ENCODE peak calls at places on chromosomes 6 and 20, in nine cellular contexts. R is tibial nerve; W is H9; Z is activated CD8-positive, alpha-beta T cell treated with anti-CD3 and anti-CD28 coated beads for 36 hours; E is lung; G is IMR-90; D is lower lobe of right lung; A is keratinocyte; U is CD4-positive, alpha-beta T cell. T is an unnamed sample.

GRCh38 chr20:709864-710761 is 34.5 kb upstream of the SCRT2 start:
- DNase-seq in W (peak; percentile 34), D (no peak), G (no peak), Z (no peak), A (no peak), U (no peak), E (no peak), R (no peak), T (peak; percentile 81)

GRCh38 chr6:37127961-37128862 is 41.7 kb upstream of the PIM1 start:
- DNase-seq in W (no peak), R (no peak), A (no peak), U (no peak), Z (no peak), E (no peak), G (peak; percentile 74), D (no peak), T (no peak)

GRCh38 chr6:112247275-112247674 is 7.1 kb downstream of the LAMA4 start:
- DNase-seq in G (no peak), U (no peak), D (no peak), E (no peak), R (no peak), Z (no peak), W (no peak), A (no peak), T (no peak)

GRCh38 chr20:42267793-42268381 is 649.7 kb upstream of the CHD6 start:
- DNase-seq in E (no peak), W (no peak), R (no peak), Z (no peak), D (no peak), A (no peak), U (no peak), G (no peak), T (no peak)

GRCh38 chr6:169654590-169655391 is 47.0 kb downstream of the WDR27 start:
- DNase-seq in R (peak; percentile 63), A (no peak), Z (peak; percentile 75), W (no peak), E (peak; percentile 59), D (peak; percentile 81), U (peak; percentile 60), G (peak; percentile 61), T (peak; percentile 42)

GRCh38 chr6:36432151-36432633 is 10.5 kb downstream of the PXT1 start:
- DNase-seq in G (peak; percentile 63), A (no peak), D (no peak), R (no peak), Z (no peak), E (no peak), W (no peak), U (no peak), T (no peak)

GRCh38 chr6:90928051-90928450 is 341.2 kb upstream of the MAP3K7 start:
- DNase-seq in U (no peak), D (no peak), R (no peak), A (no peak), Z (no peak), W (no peak), G (no peak), E (no peak), T (no peak)

GRCh38 chr20:37538003-37538402 is 10.3 kb upstream of the BLCAP start:
- DNase-seq in A (no peak), D (no peak), E (no peak), W (peak; percentile 27), R (no peak), G (peak; percentile 55), U (no peak), Z (no peak), T (no peak)

GRCh38 chr6:28866342-28867077 is 57.3 kb downstream of the TRIM27 start:
- DNase-seq in R (peak; percentile 17), U (peak; percentile 51), G (peak; percentile 29), A (no peak), D (peak; percentile 88), Z (peak; percentile 79), E (peak; percentile 77), W (peak; percentile 85), T (peak; percentile 75)

GRCh38 chr6:28867078-28867414 is 56.7 kb downstream of the TRIM27 start:
- DNase-seq in A (no peak), D (no peak), W (no peak), R (no peak), Z (peak; percentile 55), E (no peak), G (peak; percentile 3), U (no peak), T (no peak)

GRCh38 chr6:28862077-28862476 is 61.7 kb downstream of the TRIM27 start:
- DNase-seq in R (no peak), U (no peak), W (no peak), E (no peak), D (no peak), Z (no peak), A (no peak), G (no peak), T (no peak)

GRCh38 chr6:28863607-28864320 is 60.0 kb downstream of the TRIM27 start:
- DNase-seq in U (peak; percentile 81), Z (peak; percentile 89), D (peak; percentile 73), A (no peak), E (peak; percentile 78), G (peak; percentile 82), W (peak; percentile 80), R (peak; percentile 47), T (peak; percentile 67)

DNA sequence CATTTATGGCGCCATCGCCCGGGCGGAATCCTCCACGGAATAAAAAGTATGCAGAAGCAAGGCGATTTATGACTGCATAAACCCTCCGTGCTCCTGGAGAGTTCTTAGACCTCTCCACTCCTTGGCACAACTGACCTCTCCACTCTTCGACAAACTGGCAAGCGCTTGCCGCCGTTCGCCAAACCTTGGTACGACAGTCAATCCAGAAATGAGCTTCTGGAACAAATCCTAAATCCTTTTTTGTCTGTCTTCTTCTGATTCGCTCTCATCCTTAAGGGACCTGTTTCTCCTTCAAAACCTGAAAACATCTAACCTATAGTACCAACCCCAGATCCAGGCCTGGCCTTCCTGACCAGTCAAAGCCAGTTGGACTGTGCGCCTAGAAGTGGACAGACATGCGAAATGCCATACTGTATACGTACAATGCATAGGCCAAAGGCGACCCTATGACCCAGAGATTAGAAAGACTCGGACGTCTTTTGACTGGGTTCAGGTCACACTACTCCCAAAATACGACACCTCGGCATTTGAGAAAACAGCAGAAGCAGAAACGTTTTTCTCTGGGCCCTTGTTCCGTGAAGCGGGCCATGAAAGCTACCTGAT is 59.4 kb downstream of the TRIM27 start:
- DNase-seq in Z (no peak), D (no peak), R (no peak), W (no peak), E (no peak), A (no peak), G (no peak), U (no peak), T (no peak)
- TF ChIP-seq CTCF in Z (no peak), D (no peak), R (no peak), W (peak; percentile 18), E (no peak), A (peak; percentile 72), G (peak; percentile 27), U (peak; percentile 0), T (no peak)

GRCh38 chr6:74651948-74652347 is 553.9 kb downstream of the COL12A1 start:
- DNase-seq in E (no peak), Z (no peak), U (no peak), G (peak; percentile 13), W (no peak), R (no peak), D (no peak), A (no peak), T (no peak)

GRCh38 chr6:74642101-74642500 is 563.8 kb downstream of the COL12A1 start:
- DNase-seq in R (no peak), W (no peak), E (no peak), U (no peak), G (no peak), Z (no peak), D (no peak), A (no peak), T (no peak)

GRCh38 chr6:74650668-74651067 is 555.2 kb downstream of the COL12A1 start:
- DNase-seq in A (no peak), Z (no peak), G (no peak), R (no peak), D (no peak), E (no peak), W (no peak), U (no peak), T (no peak)

GRCh38 chr6:74645108-74645849 is 560.6 kb downstream of the COL12A1 start:
- DNase-seq in W (no peak), A (no peak), G (no peak), Z (no peak), E (no peak), U (no peak), R (no peak), D (no peak), T (no peak)

GRCh38 chr6:74646461-74646860 is 559.4 kb downstream of the COL12A1 start:
- DNase-seq in A (no peak), E (no peak), U (no peak), W (no peak), G (no peak), R (no peak), Z (no peak), D (no peak), T (no peak)
- TF ChIP-seq CTCF in A (no peak), E (no peak), U (no peak), W (no peak), G (no peak), R (no peak), Z (no peak), D (no peak), T (no peak)

DNA sequence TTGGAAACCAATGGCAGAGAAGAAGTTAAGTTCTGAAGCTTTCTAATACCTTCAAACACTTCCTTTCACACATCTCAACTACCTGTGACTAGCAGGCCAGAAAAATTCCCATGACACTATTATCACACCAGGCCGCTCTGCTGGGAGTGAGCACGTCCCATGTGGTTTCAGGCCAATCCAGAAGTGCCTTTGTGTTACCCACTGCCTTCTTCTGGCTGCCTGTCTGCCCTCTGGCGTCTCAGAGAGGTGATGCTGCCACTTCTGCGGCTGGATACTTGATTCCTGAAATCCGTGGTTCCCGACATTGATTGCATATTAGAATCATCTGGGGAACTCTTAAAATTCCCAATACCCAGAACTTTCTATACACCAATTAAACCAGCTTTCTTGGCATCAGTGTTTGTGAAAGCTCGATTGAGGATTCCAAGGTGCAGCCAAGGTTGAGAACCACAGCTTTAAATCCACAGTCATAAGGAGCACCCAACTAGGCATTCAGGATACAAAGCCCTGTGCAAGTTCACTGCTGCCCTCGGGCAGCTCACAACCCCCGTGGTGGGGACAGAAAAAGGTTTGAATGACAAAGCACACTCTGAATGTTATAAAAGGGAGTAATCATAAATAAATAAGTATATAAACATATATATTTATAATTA is 65.6 kb downstream of the STMND1 start:
- DNase-seq in Z (no peak), E (peak; percentile 48), W (peak; percentile 87), D (peak; percentile 47), R (no peak), U (no peak), A (no peak), G (peak; percentile 15), T (peak; percentile 67)
- TF ChIP-seq CTCF in Z (no peak), E (no peak), W (peak; percentile 78), D (peak; percentile 38), R (peak; percentile 31), U (no peak), A (peak; percentile 72), G (peak; percentile 30), T (peak; percentile 39)

GRCh38 chr6:152720964-152721363 is 23.3 kb downstream of the MYCT1 start:
- DNase-seq in Z (no peak), U (no peak), E (no peak), A (no peak), D (no peak), G (peak; percentile 12), R (no peak), W (no peak), T (no peak)

GRCh38 chr6:152721956-152722355 is 24.3 kb downstream of the MYCT1 start:
- DNase-seq in G (no peak), D (no peak), R (no peak), E (no peak), U (no peak), W (no peak), Z (no peak), A (no peak), T (no peak)

GRCh38 chr6:152716322-152716721 is 18.6 kb downstream of the MYCT1 start:
- DNase-seq in E (no peak), G (no peak), R (no peak), W (no peak), A (no peak), D (no peak), U (no peak), Z (no peak), T (no peak)
- TF ChIP-seq CTCF in E (no peak), G (peak; percentile 29), R (no peak), W (peak; percentile 45), A (no peak), D (no peak), U (no peak), Z (no peak), T (no peak)